ENCODE peak calls at places on chromosomes 5 and 9, in nine cellular contexts. M is mucosa of descending colon; E is esophagus squamous epithelium; K is EL; H is A549; W is pancreas; U is stimulated activated CD8-positive, alpha-beta memory T cell treated with anti-CD3 and anti-CD28 coated beads, Interleukin-4, amount 100 ng/mL, for 1 hour; V is activated CD4-positive, alpha-beta T cell treated with anti-CD3 and anti-CD28 coated beads for 24 hours; P is mesothelial cell of epicardium. L is an unnamed sample.

GRCh38 chr5:96033116-96033515 is 71.5 kb upstream of the ELL2 start:
- DNase-seq in E (no peak), V (no peak), W (no peak), M (no peak), P (no peak), K (peak), U (no peak), H (no peak), L (no peak)

GRCh38 chr5:121025671-121026070 is 561.6 kb downstream of the PRR16 start:
- DNase-seq in P (no peak), M (no peak), U (no peak), E (no peak), W (no peak), K (no peak), V (no peak), H (no peak), L (no peak)

GRCh38 chr9:98255064-98255577 is 328 bp downstream of the TBC1D2 start:
- DNase-seq in H (peak), E (no peak), V (no peak), K (peak), M (peak), U (peak), P (no peak), W (peak), L (peak)

GRCh38 chr9:19232117-19232829 is 1.8 kb downstream of the DENND4C start:
- DNase-seq in H (no peak), W (no peak), M (no peak), V (no peak), P (no peak), K (peak), E (no peak), U (no peak), L (peak)

GRCh38 chr9:95197692-95198271 is 119.7 kb downstream of the FANCC start:
- DNase-seq in P (no peak), K (peak), U (no peak), E (no peak), V (no peak), M (no peak), H (peak), W (no peak), L (peak)

GRCh38 chr5:98568336-98568735 is 205.1 kb upstream of the RGMB start:
- DNase-seq in K (peak), M (no peak), V (no peak), W (no peak), H (no peak), E (no peak), U (no peak), P (no peak), L (peak)

GRCh38 chr5:104890767-104891166 is 1328.2 kb upstream of the NUDT12 start:
- DNase-seq in P (no peak), M (no peak), U (no peak), W (no peak), V (no peak), K (no peak), E (no peak), H (no peak), L (no peak)

GRCh38 chr5:13865317-13865716 is 79.2 kb downstream of the DNAH5 start:
- DNase-seq in U (no peak), H (peak), K (no peak), E (no peak), V (no peak), W (no peak), M (no peak), P (no peak), L (no peak)

GRCh38 chr5:63963080-63963735 is 963 bp upstream of the HTR1A start:
- DNase-seq in P (no peak), E (no peak), W (no peak), M (peak), H (peak), U (no peak), K (peak), V (no peak), L (peak)

GRCh38 chr5:96332535-96333396 is 100.3 kb downstream of the PCSK1 start:
- DNase-seq in H (no peak), P (no peak), K (no peak), E (no peak), U (no peak), W (no peak), M (no peak), V (no peak), L (no peak)

GRCh38 chr9:127968717-127969383 is 11.9 kb downstream of the EEIG1 start:
- DNase-seq in M (peak), W (peak), V (no peak), K (peak), P (no peak), E (no peak), U (no peak), H (peak), L (peak)

GRCh38 chr5:108801776-108802175 is 54.1 kb downstream of the FER start:
- DNase-seq in U (no peak), W (no peak), H (peak), K (peak), P (no peak), V (no peak), E (no peak), M (no peak), L (peak)

GRCh38 chr5:68441309-68441708 is 225.8 kb downstream of the PIK3R1 start:
- DNase-seq in U (no peak), P (no peak), E (no peak), H (no peak), W (no peak), V (no peak), M (no peak), K (no peak), L (no peak)

GRCh38 chr5:127072861-127073846 is at the start of gene C5orf63:
- DNase-seq in P (no peak), V (peak), W (peak), M (peak), H (peak), K (peak), E (no peak), U (peak), L (peak)

GRCh38 chr5:133785182-133785581 is 172.8 kb upstream of the FSTL4 start:
- DNase-seq in K (no peak), W (no peak), V (no peak), U (no peak), M (no peak), P (no peak), H (no peak), E (no peak), L (no peak)

GRCh38 chr9:78860806-78861475 is 564.0 kb downstream of the PSAT1 start:
- DNase-seq in V (no peak), E (no peak), U (no peak), P (no peak), M (no peak), W (no peak), K (peak), H (no peak), L (peak)